ENCODE peak calls at places on chromosomes 12 and 14, in ten cellular contexts. K is upper lobe of left lung; L is CD4-positive, alpha-beta memory T cell; J is A549; F is SJSA1; B is psoas muscle; N is tibial nerve; P is colonic mucosa; W is CD4-positive, alpha-beta T cell; A is AG04450. O is an unnamed sample.

GRCh38 chr12:104458645-104459555 is 2.2 kb downstream of the CHST11 start:
- DNase-seq in J (no peak), W (peak), N (peak), A (no peak), K (peak), B (peak), F (no peak), P (peak), L (peak), O (peak)

GRCh38 chr12:28374556-28374955 is 184.3 kb downstream of the CCDC91 start:
- DNase-seq in B (no peak), L (no peak), J (no peak), K (no peak), P (no peak), F (no peak), A (no peak), W (no peak), N (no peak), O (no peak)

GRCh38 chr14:60652674-60653387 is 3.6 kb upstream of the SIX1 start:
- DNase-seq in B (no peak), N (no peak), J (no peak), A (no peak), L (no peak), K (peak), F (no peak), P (no peak), W (no peak), O (no peak)

GRCh38 chr12:25970082-25970481 is 11.6 kb downstream of the RASSF8 start:
- DNase-seq in L (no peak), N (no peak), K (no peak), J (no peak), A (no peak), F (no peak), P (no peak), B (no peak), W (no peak), O (no peak)

GRCh38 chr12:124861492-124861891 is 2.2 kb downstream of the SCARB1 start:
- DNase-seq in N (peak), P (peak), B (peak), J (peak), F (no peak), A (no peak), W (no peak), K (no peak), L (no peak), O (peak)

GRCh38 chr12:1800646-1801284 is 19.6 kb upstream of the LRTM2 start:
- DNase-seq in L (no peak), N (no peak), K (no peak), P (no peak), J (peak), A (no peak), F (peak), B (peak), W (no peak), O (no peak)

GRCh38 chr12:127241056-127241830 is 1025.7 kb upstream of the TMEM132C start:
- DNase-seq in L (no peak), J (no peak), A (no peak), W (no peak), K (no peak), P (no peak), B (peak), N (peak), F (no peak), O (no peak)

GRCh38 chr14:75418779-75419768 is 8.7 kb upstream of the JDP2 start:
- DNase-seq in N (no peak), L (no peak), A (no peak), B (no peak), W (no peak), P (peak), J (peak), F (no peak), K (no peak), O (no peak)

GRCh38 chr12:64064240-64064639 is 157.9 kb downstream of the KICS2 start:
- DNase-seq in L (no peak), W (no peak), J (no peak), N (no peak), A (no peak), B (no peak), F (no peak), P (no peak), K (no peak), O (no peak)

GRCh38 chr12:109387425-109388166 is 39.9 kb downstream of the MYO1H start:
- DNase-seq in L (no peak), K (no peak), W (no peak), N (no peak), P (no peak), F (no peak), A (no peak), B (no peak), J (peak), O (no peak)

GRCh38 chr14:68047910-68048309 is 228.3 kb downstream of the RAD51B start:
- DNase-seq in F (peak), K (no peak), L (no peak), W (no peak), P (no peak), A (peak), B (no peak), N (no peak), J (peak), O (no peak)

GRCh38 chr14:83779266-83779665 is 1750.7 kb upstream of the FLRT2 start:
- DNase-seq in K (no peak), A (peak), F (no peak), B (no peak), P (no peak), J (no peak), W (no peak), N (no peak), L (no peak), O (no peak)

GRCh38 chr12:2640281-2640680 is 154.5 kb upstream of the FKBP4 start:
- DNase-seq in L (no peak), B (no peak), K (no peak), J (peak), F (no peak), N (no peak), P (no peak), A (no peak), W (no peak), O (no peak)

GRCh38 chr12:113276306-113276705 is 55.0 kb downstream of the TPCN1 start:
- DNase-seq in L (no peak), F (peak), N (no peak), K (no peak), A (no peak), J (no peak), W (no peak), P (no peak), B (peak), O (no peak)

GRCh38 chr14:89240414-89240813 is 176.6 kb downstream of the FOXN3 start:
- DNase-seq in P (no peak), L (peak), W (no peak), A (peak), F (no peak), B (no peak), K (no peak), J (no peak), N (no peak), O (no peak)

GRCh38 chr14:20262642-20263128 is 23.6 kb downstream of the OR11H4 start:
- DNase-seq in L (no peak), J (peak), B (no peak), P (no peak), K (no peak), A (no peak), W (no peak), F (no peak), N (no peak), O (no peak)

GRCh38 chr12:57813111-57813970 is 5.2 kb downstream of the AVIL start:
- DNase-seq in F (peak), P (no peak), K (no peak), L (no peak), J (no peak), N (no peak), B (no peak), W (no peak), A (no peak), O (no peak)

GRCh38 chr12:3882396-3882795 is 9.2 kb upstream of the PARP11 start:
- DNase-seq in F (no peak), L (no peak), B (no peak), N (no peak), J (no peak), K (no peak), A (no peak), P (no peak), W (no peak), O (no peak)

GRCh38 chr14:92495041-92495440 is 18.5 kb upstream of the RIN3 start:
- DNase-seq in N (no peak), B (no peak), J (peak), A (no peak), F (no peak), K (no peak), L (no peak), W (no peak), P (no peak), O (no peak)

GRCh38 chr14:51080622-51081021 is 14.3 kb downstream of the TRIM9 start:
- DNase-seq in L (no peak), B (no peak), W (no peak), K (no peak), N (no peak), P (no peak), F (no peak), J (no peak), A (no peak), O (no peak)

GRCh38 chr12:124157416-124157815 is 137.5 kb upstream of the RFLNA start:
- DNase-seq in B (peak), P (no peak), N (no peak), K (no peak), L (no peak), A (no peak), J (no peak), W (no peak), F (no peak), O (no peak)

GRCh38 chr14:69319911-69320310 is 60.0 kb downstream of the GALNT16 start:
- DNase-seq in N (no peak), F (no peak), W (no peak), A (no peak), L (no peak), K (no peak), B (no peak), J (no peak), P (no peak), O (no peak)

GRCh38 chr14:91732439-91732838 is 553 bp upstream of the CATSPERB start:
- DNase-seq in K (no peak), A (no peak), J (no peak), F (no peak), B (no peak), W (no peak), L (no peak), P (no peak), N (no peak), O (no peak)

GRCh38 chr12:108828774-108829173 is 28.6 kb downstream of the SSH1 start:
- DNase-seq in B (peak), N (no peak), J (no peak), K (no peak), A (no peak), L (no peak), F (peak), W (no peak), P (no peak), O (no peak)

GRCh38 chr12:126347421-126347820 is 1282.2 kb downstream of the AACS start:
- DNase-seq in B (no peak), J (no peak), W (no peak), P (no peak), F (no peak), N (no peak), L (no peak), A (no peak), K (peak), O (no peak)

GRCh38 chr12:103877934-103878510 is 37.0 kb upstream of the NT5DC3 start:
- DNase-seq in K (no peak), N (peak), B (peak), P (peak), A (peak), L (peak), W (peak), J (peak), F (peak), O (peak)

DNA sequence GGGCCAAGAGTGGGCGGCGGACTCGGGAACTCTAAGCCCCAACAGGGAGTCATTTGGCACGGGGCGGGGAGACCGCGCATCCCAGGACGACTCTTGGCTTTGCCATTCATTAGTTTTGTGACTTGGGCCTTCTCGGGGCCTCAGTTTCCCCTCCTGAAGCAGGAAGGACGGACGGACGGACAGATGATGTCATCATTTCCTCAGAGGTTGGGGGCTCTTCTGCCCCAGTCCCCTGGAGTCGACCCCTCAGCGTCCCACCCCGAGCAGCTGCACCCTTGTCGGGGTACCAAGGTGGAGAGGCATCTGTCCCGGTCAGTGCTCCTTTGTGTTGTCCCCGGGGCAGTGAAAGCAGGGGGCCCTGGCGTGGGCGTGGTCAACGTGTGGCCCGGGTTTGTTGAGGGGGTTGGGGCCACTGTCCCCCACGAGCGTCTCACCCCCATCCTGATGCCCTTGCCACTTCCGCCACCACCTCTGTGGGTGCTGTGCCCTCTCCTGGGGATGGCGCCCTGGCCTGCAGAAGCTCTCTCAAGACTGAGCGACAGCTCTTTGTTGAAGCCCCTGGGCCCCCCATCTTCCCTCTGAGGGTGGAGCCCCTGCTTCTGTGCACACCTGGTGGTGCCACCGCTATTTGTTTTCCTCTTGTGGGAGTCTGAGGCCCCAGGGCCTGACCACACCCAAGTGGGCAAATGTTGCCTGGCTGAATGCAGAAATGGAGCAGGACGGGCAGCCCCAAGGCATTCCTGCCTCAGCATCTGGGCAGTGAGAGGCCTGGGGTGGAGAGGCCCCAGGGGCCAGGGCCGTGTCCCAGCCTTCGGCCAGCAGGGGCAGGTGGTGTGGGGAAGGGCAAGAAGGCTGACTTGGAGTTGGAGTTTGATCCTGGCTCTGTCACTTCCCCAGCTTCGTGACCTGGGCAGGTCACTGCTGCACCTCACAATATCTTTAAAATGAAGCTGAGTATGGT is 896 bp downstream of the HHIPL1 start:
- DNase-seq in K (no peak), W (no peak), B (no peak), N (no peak), F (no peak), J (no peak), P (no peak), L (no peak), A (no peak), O (no peak)
- H3K27ac ChIP-seq in K (no peak), W (no peak), B (peak), N (no peak), F (no peak), J (peak), P (no peak), L (no peak), A (no peak), O (no peak)

GRCh38 chr12:65961731-65962130 is 137.4 kb downstream of the HMGA2 start:
- DNase-seq in F (peak), K (no peak), W (no peak), B (no peak), A (no peak), N (no peak), J (no peak), P (no peak), L (no peak), O (no peak)
- H3K27ac ChIP-seq in F (peak), K (no peak), W (no peak), B (no peak), A (no peak), N (no peak), J (no peak), P (no peak), L (no peak), O (no peak)

DNA sequence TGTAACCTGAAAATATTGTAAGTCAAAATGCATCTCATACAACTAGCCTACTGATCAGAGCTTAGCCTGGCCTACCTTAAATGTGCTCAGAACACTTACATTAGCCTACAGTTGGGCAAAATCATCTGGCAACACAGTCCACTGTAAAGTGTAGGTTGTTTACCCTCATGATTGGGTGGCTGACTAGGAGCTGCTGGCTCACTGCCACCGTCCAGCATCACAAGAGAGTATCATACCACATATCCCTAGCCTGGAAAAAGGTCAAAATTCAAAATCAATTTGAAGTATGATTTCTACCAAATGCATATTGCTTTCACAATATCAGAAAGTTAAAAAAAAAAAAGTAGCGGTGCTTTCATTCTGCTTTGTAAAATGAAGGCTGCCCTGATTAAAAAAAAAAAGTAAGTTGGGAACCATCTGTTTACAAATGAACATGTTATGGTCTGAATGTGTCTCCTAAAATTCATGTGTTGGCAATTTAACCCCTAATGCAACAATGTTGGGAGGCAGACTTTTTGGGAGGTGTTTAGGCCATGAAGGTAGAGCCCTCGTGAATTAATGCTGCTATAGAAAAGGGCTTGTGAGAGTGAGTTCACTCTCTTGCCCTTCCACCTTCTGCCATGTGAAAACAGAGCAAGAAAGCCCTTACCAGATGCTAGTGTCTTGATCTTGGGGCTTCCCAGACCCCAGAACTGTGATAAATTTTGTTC is 211.8 kb downstream of the PPM1H start:
- DNase-seq in N (no peak), F (peak), J (no peak), B (no peak), A (no peak), P (no peak), K (no peak), L (no peak), W (no peak), O (no peak)
- H3K27ac ChIP-seq in N (no peak), F (peak), J (peak), B (no peak), A (no peak), P (no peak), K (no peak), L (no peak), W (no peak), O (no peak)

GRCh38 chr12:95228617-95229016 is 11.0 kb downstream of the VEZT start:
- DNase-seq in B (no peak), W (no peak), F (no peak), N (no peak), P (no peak), L (no peak), J (no peak), K (no peak), A (no peak), O (no peak)

GRCh38 chr12:95231190-95231589 is 13.6 kb downstream of the VEZT start:
- DNase-seq in N (no peak), A (no peak), K (no peak), F (no peak), B (no peak), W (no peak), P (no peak), L (no peak), J (peak), O (no peak)

GRCh38 chr12:95227818-95228356 is 10.3 kb downstream of the VEZT start:
- DNase-seq in B (no peak), A (no peak), N (no peak), L (no peak), K (no peak), P (no peak), F (no peak), W (no peak), J (no peak), O (no peak)

GRCh38 chr12:95225645-95226212 is 8.1 kb downstream of the VEZT start:
- DNase-seq in L (no peak), B (no peak), K (no peak), N (no peak), F (no peak), A (no peak), J (no peak), W (no peak), P (no peak), O (no peak)

DNA sequence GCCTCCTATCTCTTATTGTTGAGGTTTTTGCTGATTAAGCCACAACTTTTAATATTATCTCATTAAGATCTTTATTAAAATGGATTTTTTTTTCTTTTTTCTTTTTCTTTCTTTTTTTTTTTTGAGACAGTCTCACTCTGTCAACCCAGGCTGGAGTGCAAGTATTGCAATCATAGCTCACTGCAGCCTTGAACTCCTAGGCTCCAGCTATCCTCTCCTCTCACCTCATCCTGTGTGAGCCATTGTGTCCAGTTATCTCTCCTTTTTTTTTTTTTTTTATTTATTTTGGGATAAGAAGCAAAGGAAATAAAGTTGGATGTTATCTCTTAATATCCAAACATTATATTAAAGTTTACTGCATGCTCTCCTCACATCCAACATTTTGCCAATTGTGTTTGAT is 12.7 kb downstream of the VEZT start:
- DNase-seq in K (no peak), F (no peak), N (no peak), J (no peak), W (no peak), A (no peak), P (no peak), B (no peak), L (no peak), O (no peak)
- H3K27ac ChIP-seq in K (no peak), F (no peak), N (no peak), J (peak), W (no peak), A (no peak), P (no peak), B (no peak), L (no peak), O (no peak)

DNA sequence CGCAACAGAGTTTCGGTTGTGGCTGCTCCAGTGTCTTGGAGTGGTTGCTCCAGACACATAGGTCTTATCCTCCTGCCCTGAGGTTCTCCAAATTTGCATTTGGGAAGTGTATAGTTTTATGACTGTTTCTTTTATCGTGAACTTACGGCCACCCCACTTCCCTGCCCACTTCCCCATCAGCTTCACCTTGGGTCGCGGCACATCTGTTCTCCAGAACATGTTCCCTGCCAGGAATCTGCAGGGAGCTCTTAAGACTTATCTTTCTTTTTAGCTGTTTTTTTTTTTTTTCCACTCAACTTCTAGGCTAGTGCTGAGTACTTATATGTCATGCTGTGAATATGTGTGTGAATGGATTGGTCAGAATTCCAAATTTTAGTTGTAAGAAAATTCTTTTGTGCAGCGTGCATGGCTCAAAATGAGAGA is 75.4 kb downstream of the ETV6 start:
- DNase-seq in L (no peak), F (no peak), P (no peak), A (no peak), B (no peak), N (no peak), K (no peak), W (no peak), J (no peak), O (no peak)
- H3K27ac ChIP-seq in L (no peak), F (no peak), P (no peak), A (no peak), B (peak), N (no peak), K (peak), W (no peak), J (no peak), O (peak)

GRCh38 chr12:120229583-120230325 is 28.8 kb upstream of the RPLP0 start:
- DNase-seq in B (no peak), A (no peak), L (no peak), F (peak), K (peak), P (peak), J (peak), W (no peak), N (no peak), O (no peak)

GRCh38 chr12:120229071-120229582 is 28.2 kb upstream of the RPLP0 start:
- DNase-seq in L (no peak), J (peak), K (no peak), W (no peak), N (no peak), P (peak), B (no peak), F (peak), A (no peak), O (no peak)

GRCh38 chr12:120228291-120229070 is 27.6 kb upstream of the RPLP0 start:
- DNase-seq in P (peak), N (peak), K (peak), F (peak), L (peak), J (peak), B (peak), A (peak), W (peak), O (no peak)

GRCh38 chr12:120227233-120228040 is 26.5 kb upstream of the RPLP0 start:
- DNase-seq in B (no peak), W (no peak), N (no peak), L (no peak), A (no peak), J (no peak), P (no peak), K (no peak), F (no peak), O (no peak)

DNA sequence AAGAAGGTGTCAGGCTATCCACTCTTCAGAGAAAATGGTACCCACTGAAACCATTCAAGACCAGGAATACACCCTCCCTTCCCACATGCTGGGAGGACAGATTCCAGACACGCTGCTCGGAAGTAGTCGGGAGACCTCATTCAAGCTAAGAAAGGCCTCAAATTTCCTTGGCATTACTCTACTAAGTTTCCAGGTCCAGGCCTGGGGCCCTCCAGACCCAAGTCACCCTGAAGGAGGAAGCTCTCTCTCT is 27.1 kb upstream of the RPLP0 start:
- DNase-seq in F (no peak), L (no peak), K (no peak), B (no peak), N (no peak), W (no peak), J (no peak), A (no peak), P (no peak), O (no peak)
- H3K27ac ChIP-seq in F (no peak), L (peak), K (peak), B (peak), N (peak), W (no peak), J (peak), A (no peak), P (peak), O (no peak)